ENCODE peak calls at places on chromosomes 3 and 15, in nine cellular contexts. One of them, this sample, is unnamed.

GRCh38 chr15:80861776-80862175 is 82.6 kb downstream of the CEMIP start:
- DNase-seq in transverse colon: no peak
- DNase-seq in choroid plexus epithelial cell: no peak
- DNase-seq in Calu3: no peak
- DNase-seq in foreskin fibroblast: no peak
- DNase-seq in stomach: no peak
- DNase-seq in cardiac muscle cell: no peak
- DNase-seq in psoas muscle: no peak
- DNase-seq in HFFc6: no peak
- DNase-seq in this sample: no peak

GRCh38 chr15:43410572-43411214 is 39.8 kb downstream of the TUBGCP4 start:
- DNase-seq in transverse colon: no peak
- DNase-seq in choroid plexus epithelial cell: peak; percentile 66
- DNase-seq in Calu3: no peak
- DNase-seq in foreskin fibroblast: peak; percentile 25
- DNase-seq in stomach: no peak
- DNase-seq in cardiac muscle cell: no peak
- DNase-seq in psoas muscle: no peak
- DNase-seq in HFFc6: peak; percentile 48
- DNase-seq in this sample: no peak

GRCh38 chr3:136343873-136344281 is 93.7 kb downstream of the PCCB start:
- DNase-seq in transverse colon: peak; percentile 91
- DNase-seq in choroid plexus epithelial cell: peak; percentile 97
- DNase-seq in Calu3: peak; percentile 91
- DNase-seq in foreskin fibroblast: peak; percentile 98
- DNase-seq in stomach: peak; percentile 88
- DNase-seq in cardiac muscle cell: peak; percentile 72
- DNase-seq in psoas muscle: peak; percentile 90
- DNase-seq in HFFc6: peak; percentile 95
- DNase-seq in this sample: no peak

GRCh38 chr3:194913281-194913680 is 227.6 kb downstream of the FAM43A start:
- DNase-seq in transverse colon: no peak
- DNase-seq in choroid plexus epithelial cell: no peak
- DNase-seq in Calu3: no peak
- DNase-seq in foreskin fibroblast: no peak
- DNase-seq in stomach: no peak
- DNase-seq in cardiac muscle cell: no peak
- DNase-seq in psoas muscle: no peak
- DNase-seq in HFFc6: no peak
- DNase-seq in this sample: no peak

GRCh38 chr3:169964176-169964575 is 2.4 kb upstream of the SEC62 start:
- DNase-seq in transverse colon: no peak
- DNase-seq in choroid plexus epithelial cell: peak; percentile 17
- DNase-seq in Calu3: no peak
- DNase-seq in foreskin fibroblast: peak; percentile 28
- DNase-seq in stomach: peak; percentile 49
- DNase-seq in cardiac muscle cell: no peak
- DNase-seq in psoas muscle: no peak
- DNase-seq in HFFc6: peak; percentile 61
- DNase-seq in this sample: no peak

GRCh38 chr3:33077976-33078375 is 19.0 kb downstream of the GLB1 start:
- DNase-seq in transverse colon: no peak
- DNase-seq in choroid plexus epithelial cell: no peak
- DNase-seq in Calu3: no peak
- DNase-seq in foreskin fibroblast: no peak
- DNase-seq in stomach: no peak
- DNase-seq in cardiac muscle cell: no peak
- DNase-seq in psoas muscle: no peak
- DNase-seq in HFFc6: no peak
- DNase-seq in this sample: no peak

GRCh38 chr15:92958105-92958504 is 58.0 kb downstream of the CHD2 start:
- DNase-seq in transverse colon: no peak
- DNase-seq in choroid plexus epithelial cell: peak; percentile 55
- DNase-seq in Calu3: no peak
- DNase-seq in foreskin fibroblast: no peak
- DNase-seq in stomach: no peak
- DNase-seq in cardiac muscle cell: no peak
- DNase-seq in psoas muscle: no peak
- DNase-seq in HFFc6: no peak
- DNase-seq in this sample: no peak

GRCh38 chr15:85527907-85528306 is 147.5 kb downstream of the AKAP13 start:
- DNase-seq in transverse colon: no peak
- DNase-seq in choroid plexus epithelial cell: peak; percentile 90
- DNase-seq in Calu3: peak; percentile 31
- DNase-seq in foreskin fibroblast: peak; percentile 64
- DNase-seq in stomach: no peak
- DNase-seq in cardiac muscle cell: no peak
- DNase-seq in psoas muscle: no peak
- DNase-seq in HFFc6: peak; percentile 75
- DNase-seq in this sample: no peak

GRCh38 chr3:165642761-165643432 is 194.3 kb downstream of the BCHE start:
- DNase-seq in transverse colon: peak; percentile 48
- DNase-seq in choroid plexus epithelial cell: peak; percentile 97
- DNase-seq in Calu3: peak; percentile 91
- DNase-seq in foreskin fibroblast: peak; percentile 53
- DNase-seq in stomach: no peak
- DNase-seq in cardiac muscle cell: no peak
- DNase-seq in psoas muscle: peak; percentile 26
- DNase-seq in HFFc6: peak; percentile 98
- DNase-seq in this sample: no peak

GRCh38 chr3:189789432-189789831 is 158.2 kb downstream of the TP63 start:
- DNase-seq in transverse colon: no peak
- DNase-seq in choroid plexus epithelial cell: no peak
- DNase-seq in Calu3: no peak
- DNase-seq in foreskin fibroblast: no peak
- DNase-seq in stomach: no peak
- DNase-seq in cardiac muscle cell: no peak
- DNase-seq in psoas muscle: no peak
- DNase-seq in HFFc6: no peak
- DNase-seq in this sample: no peak

GRCh38 chr3:13767030-13767429 is 112.8 kb downstream of the WNT7A start:
- DNase-seq in transverse colon: no peak
- DNase-seq in choroid plexus epithelial cell: no peak
- DNase-seq in Calu3: no peak
- DNase-seq in foreskin fibroblast: no peak
- DNase-seq in stomach: no peak
- DNase-seq in cardiac muscle cell: no peak
- DNase-seq in psoas muscle: no peak
- DNase-seq in HFFc6: no peak
- DNase-seq in this sample: no peak

GRCh38 chr15:96351801-96352593 is 21.5 kb downstream of the NR2F2 start:
- DNase-seq in transverse colon: no peak
- DNase-seq in choroid plexus epithelial cell: peak; percentile 67
- DNase-seq in Calu3: peak; percentile 72
- DNase-seq in foreskin fibroblast: no peak
- DNase-seq in stomach: peak; percentile 87
- DNase-seq in cardiac muscle cell: peak; percentile 51
- DNase-seq in psoas muscle: no peak
- DNase-seq in HFFc6: no peak
- DNase-seq in this sample: no peak

GRCh38 chr15:44028349-44028748 is 166.7 kb downstream of the FRMD5 start:
- DNase-seq in transverse colon: no peak
- DNase-seq in choroid plexus epithelial cell: no peak
- DNase-seq in Calu3: no peak
- DNase-seq in foreskin fibroblast: no peak
- DNase-seq in stomach: no peak
- DNase-seq in cardiac muscle cell: no peak
- DNase-seq in psoas muscle: no peak
- DNase-seq in HFFc6: no peak
- DNase-seq in this sample: no peak

GRCh38 chr3:119579366-119580147 is at the start of gene ADPRH:
- DNase-seq in transverse colon: peak; percentile 86
- DNase-seq in choroid plexus epithelial cell: peak; percentile 72
- DNase-seq in Calu3: peak; percentile 70
- DNase-seq in foreskin fibroblast: peak; percentile 44
- DNase-seq in stomach: peak; percentile 84
- DNase-seq in cardiac muscle cell: peak; percentile 81
- DNase-seq in psoas muscle: peak; percentile 87
- DNase-seq in HFFc6: peak; percentile 23
- DNase-seq in this sample: peak; percentile 81

GRCh38 chr15:62964251-62964650 is 78.3 kb upstream of the TPM1 start:
- DNase-seq in transverse colon: no peak
- DNase-seq in choroid plexus epithelial cell: no peak
- DNase-seq in Calu3: no peak
- DNase-seq in foreskin fibroblast: peak; percentile 60
- DNase-seq in stomach: no peak
- DNase-seq in cardiac muscle cell: no peak
- DNase-seq in psoas muscle: no peak
- DNase-seq in HFFc6: no peak
- DNase-seq in this sample: no peak

GRCh38 chr3:175121225-175121624 is 262.1 kb downstream of the NAALADL2 start:
- DNase-seq in transverse colon: peak; percentile 14
- DNase-seq in choroid plexus epithelial cell: no peak
- DNase-seq in Calu3: peak; percentile 67
- DNase-seq in foreskin fibroblast: no peak
- DNase-seq in stomach: peak; percentile 50
- DNase-seq in cardiac muscle cell: no peak
- DNase-seq in psoas muscle: no peak
- DNase-seq in HFFc6: no peak
- DNase-seq in this sample: no peak

GRCh38 chr3:29203846-29204245 is 77.0 kb upstream of the RBMS3 start:
- DNase-seq in transverse colon: no peak
- DNase-seq in choroid plexus epithelial cell: no peak
- DNase-seq in Calu3: no peak
- DNase-seq in foreskin fibroblast: no peak
- DNase-seq in stomach: no peak
- DNase-seq in cardiac muscle cell: no peak
- DNase-seq in psoas muscle: no peak
- DNase-seq in HFFc6: peak; percentile 21
- DNase-seq in this sample: no peak

GRCh38 chr3:142608615-142609014 is 12.4 kb downstream of the PLS1 start:
- DNase-seq in transverse colon: no peak
- DNase-seq in choroid plexus epithelial cell: no peak
- DNase-seq in Calu3: no peak
- DNase-seq in foreskin fibroblast: no peak
- DNase-seq in stomach: no peak
- DNase-seq in cardiac muscle cell: no peak
- DNase-seq in psoas muscle: no peak
- DNase-seq in HFFc6: no peak
- DNase-seq in this sample: no peak

GRCh38 chr15:68640791-68641331 is 62.1 kb downstream of the CORO2B start:
- DNase-seq in transverse colon: no peak
- DNase-seq in choroid plexus epithelial cell: peak; percentile 29
- DNase-seq in Calu3: no peak
- DNase-seq in foreskin fibroblast: no peak
- DNase-seq in stomach: no peak
- DNase-seq in cardiac muscle cell: peak; percentile 14
- DNase-seq in psoas muscle: no peak
- DNase-seq in HFFc6: no peak
- DNase-seq in this sample: no peak

GRCh38 chr3:65894679-65895078 is 144.0 kb downstream of the MAGI1 start:
- DNase-seq in transverse colon: no peak
- DNase-seq in choroid plexus epithelial cell: peak; percentile 61
- DNase-seq in Calu3: no peak
- DNase-seq in foreskin fibroblast: peak; percentile 63
- DNase-seq in stomach: no peak
- DNase-seq in cardiac muscle cell: no peak
- DNase-seq in psoas muscle: no peak
- DNase-seq in HFFc6: peak; percentile 73
- DNase-seq in this sample: no peak

GRCh38 chr15:68620721-68621528 is 42.1 kb downstream of the CORO2B start:
- DNase-seq in transverse colon: peak; percentile 67
- DNase-seq in choroid plexus epithelial cell: peak; percentile 99
- DNase-seq in Calu3: no peak
- DNase-seq in foreskin fibroblast: peak; percentile 98
- DNase-seq in stomach: peak; percentile 64
- DNase-seq in cardiac muscle cell: peak; percentile 21
- DNase-seq in psoas muscle: peak; percentile 92
- DNase-seq in HFFc6: peak; percentile 90
- DNase-seq in this sample: no peak

GRCh38 chr15:40053234-40054055 is 14.5 kb upstream of the SRP14 start:
- DNase-seq in transverse colon: no peak
- DNase-seq in choroid plexus epithelial cell: peak; percentile 14
- DNase-seq in Calu3: no peak
- DNase-seq in foreskin fibroblast: no peak
- DNase-seq in stomach: no peak
- DNase-seq in cardiac muscle cell: no peak
- DNase-seq in psoas muscle: no peak
- DNase-seq in HFFc6: no peak
- DNase-seq in this sample: no peak
- TF ChIP-seq CTCF in transverse colon: no peak
- TF ChIP-seq CTCF in choroid plexus epithelial cell: peak; percentile 38
- TF ChIP-seq CTCF in Calu3: no peak
- TF ChIP-seq CTCF in foreskin fibroblast: no peak
- TF ChIP-seq CTCF in stomach: no peak
- TF ChIP-seq CTCF in cardiac muscle cell: no peak
- TF ChIP-seq CTCF in psoas muscle: no peak
- TF ChIP-seq CTCF in HFFc6: peak; percentile 29
- TF ChIP-seq CTCF in this sample: peak; percentile 36

GRCh38 chr3:4584537-4585249 is 91.5 kb downstream of the ITPR1 start:
- DNase-seq in transverse colon: peak; percentile 15
- DNase-seq in choroid plexus epithelial cell: peak; percentile 36
- DNase-seq in Calu3: no peak
- DNase-seq in foreskin fibroblast: no peak
- DNase-seq in stomach: no peak
- DNase-seq in cardiac muscle cell: no peak
- DNase-seq in psoas muscle: no peak
- DNase-seq in HFFc6: no peak
- DNase-seq in this sample: peak; percentile 26
- TF ChIP-seq CTCF in transverse colon: no peak
- TF ChIP-seq CTCF in choroid plexus epithelial cell: peak; percentile 46
- TF ChIP-seq CTCF in Calu3: no peak
- TF ChIP-seq CTCF in foreskin fibroblast: no peak
- TF ChIP-seq CTCF in stomach: no peak
- TF ChIP-seq CTCF in cardiac muscle cell: peak; percentile 31
- TF ChIP-seq CTCF in psoas muscle: peak; percentile 25
- TF ChIP-seq CTCF in HFFc6: no peak
- TF ChIP-seq CTCF in this sample: peak; percentile 22

GRCh38 chr15:36282821-36283220 is 296.6 kb upstream of the CDIN1 start:
- DNase-seq in transverse colon: no peak
- DNase-seq in choroid plexus epithelial cell: no peak
- DNase-seq in Calu3: no peak
- DNase-seq in foreskin fibroblast: no peak
- DNase-seq in stomach: no peak
- DNase-seq in cardiac muscle cell: no peak
- DNase-seq in psoas muscle: no peak
- DNase-seq in HFFc6: no peak
- DNase-seq in this sample: no peak

GRCh38 chr15:36275656-36276055 is 303.8 kb upstream of the CDIN1 start:
- DNase-seq in transverse colon: no peak
- DNase-seq in choroid plexus epithelial cell: no peak
- DNase-seq in Calu3: no peak
- DNase-seq in foreskin fibroblast: no peak
- DNase-seq in stomach: no peak
- DNase-seq in cardiac muscle cell: no peak
- DNase-seq in psoas muscle: no peak
- DNase-seq in HFFc6: no peak
- DNase-seq in this sample: no peak

GRCh38 chr15:36278219-36278618 is 301.2 kb upstream of the CDIN1 start:
- DNase-seq in transverse colon: no peak
- DNase-seq in choroid plexus epithelial cell: peak; percentile 54
- DNase-seq in Calu3: no peak
- DNase-seq in foreskin fibroblast: peak; percentile 22
- DNase-seq in stomach: no peak
- DNase-seq in cardiac muscle cell: no peak
- DNase-seq in psoas muscle: no peak
- DNase-seq in HFFc6: peak; percentile 41
- DNase-seq in this sample: no peak
- TF ChIP-seq CTCF in transverse colon: no peak
- TF ChIP-seq CTCF in choroid plexus epithelial cell: peak; percentile 35
- TF ChIP-seq CTCF in Calu3: no peak
- TF ChIP-seq CTCF in foreskin fibroblast: no peak
- TF ChIP-seq CTCF in stomach: no peak
- TF ChIP-seq CTCF in cardiac muscle cell: peak; percentile 22
- TF ChIP-seq CTCF in psoas muscle: no peak
- TF ChIP-seq CTCF in HFFc6: peak; percentile 68
- TF ChIP-seq CTCF in this sample: no peak

GRCh38 chr15:76642671-76643070 is 262.5 kb downstream of the SCAPER start:
- DNase-seq in transverse colon: no peak
- DNase-seq in choroid plexus epithelial cell: no peak
- DNase-seq in Calu3: no peak
- DNase-seq in foreskin fibroblast: no peak
- DNase-seq in stomach: no peak
- DNase-seq in cardiac muscle cell: no peak
- DNase-seq in psoas muscle: no peak
- DNase-seq in HFFc6: no peak
- DNase-seq in this sample: no peak
- TF ChIP-seq CTCF in transverse colon: no peak
- TF ChIP-seq CTCF in choroid plexus epithelial cell: no peak
- TF ChIP-seq CTCF in Calu3: peak; percentile 22
- TF ChIP-seq CTCF in foreskin fibroblast: no peak
- TF ChIP-seq CTCF in stomach: no peak
- TF ChIP-seq CTCF in cardiac muscle cell: peak; percentile 24
- TF ChIP-seq CTCF in psoas muscle: peak; percentile 23
- TF ChIP-seq CTCF in HFFc6: peak; percentile 74
- TF ChIP-seq CTCF in this sample: peak; percentile 25